ENCODE peak calls at places on chromosomes 13 and 19, in eight cellular contexts. One of them, this sample, is unnamed.

GRCh38 chr13:72890546-72890945 is 108.6 kb downstream of the PIBF1 start:
- DNase-seq in suprapubic skin: no peak
- DNase-seq in K562: no peak
- DNase-seq in HepG2: no peak
- DNase-seq in transverse colon: no peak
- DNase-seq in stomach: no peak
- DNase-seq in SK-N-SH: no peak
- DNase-seq in H1: no peak
- DNase-seq in this sample: no peak

GRCh38 chr13:71587778-71588177 is 279.2 kb downstream of the DACH1 start:
- DNase-seq in suprapubic skin: no peak
- DNase-seq in K562: no peak
- DNase-seq in HepG2: no peak
- DNase-seq in transverse colon: no peak
- DNase-seq in stomach: no peak
- DNase-seq in SK-N-SH: no peak
- DNase-seq in H1: no peak
- DNase-seq in this sample: no peak

GRCh38 chr13:110109910-110110309 is 197.0 kb downstream of the COL4A1 start:
- DNase-seq in suprapubic skin: peak; percentile 86
- DNase-seq in K562: no peak
- DNase-seq in HepG2: no peak
- DNase-seq in transverse colon: peak; percentile 28
- DNase-seq in stomach: no peak
- DNase-seq in SK-N-SH: no peak
- DNase-seq in H1: no peak
- DNase-seq in this sample: peak; percentile 93

GRCh38 chr19:38888876-38889275 is 10.5 kb downstream of the SIRT2 start:
- DNase-seq in suprapubic skin: no peak
- DNase-seq in K562: no peak
- DNase-seq in HepG2: no peak
- DNase-seq in transverse colon: no peak
- DNase-seq in stomach: no peak
- DNase-seq in SK-N-SH: no peak
- DNase-seq in H1: no peak
- DNase-seq in this sample: no peak

GRCh38 chr19:44777715-44778347 is at the start of gene CBLC:
- DNase-seq in suprapubic skin: no peak
- DNase-seq in K562: peak; percentile 53
- DNase-seq in HepG2: peak; percentile 68
- DNase-seq in transverse colon: peak; percentile 92
- DNase-seq in stomach: peak; percentile 86
- DNase-seq in SK-N-SH: peak; percentile 49
- DNase-seq in H1: peak; percentile 84
- DNase-seq in this sample: no peak

GRCh38 chr13:59880468-59880867 is 283.3 kb downstream of the DIAPH3 start:
- DNase-seq in suprapubic skin: no peak
- DNase-seq in K562: no peak
- DNase-seq in HepG2: no peak
- DNase-seq in transverse colon: no peak
- DNase-seq in stomach: no peak
- DNase-seq in SK-N-SH: no peak
- DNase-seq in H1: no peak
- DNase-seq in this sample: no peak

GRCh38 chr19:2278504-2279158 is 3.3 kb downstream of the PEAK3 start:
- DNase-seq in suprapubic skin: no peak
- DNase-seq in K562: no peak
- DNase-seq in HepG2: no peak
- DNase-seq in transverse colon: peak; percentile 66
- DNase-seq in stomach: no peak
- DNase-seq in SK-N-SH: peak; percentile 28
- DNase-seq in H1: no peak
- DNase-seq in this sample: no peak

GRCh38 chr19:29851769-29852521 is 40.2 kb downstream of the CCNE1 start:
- DNase-seq in suprapubic skin: no peak
- DNase-seq in K562: no peak
- DNase-seq in HepG2: no peak
- DNase-seq in transverse colon: no peak
- DNase-seq in stomach: no peak
- DNase-seq in SK-N-SH: no peak
- DNase-seq in H1: no peak
- DNase-seq in this sample: peak; percentile 8

GRCh38 chr13:44484562-44485164 is 91.5 kb downstream of the TSC22D1 start:
- DNase-seq in suprapubic skin: no peak
- DNase-seq in K562: no peak
- DNase-seq in HepG2: no peak
- DNase-seq in transverse colon: no peak
- DNase-seq in stomach: no peak
- DNase-seq in SK-N-SH: no peak
- DNase-seq in H1: no peak
- DNase-seq in this sample: no peak
- TF ChIP-seq POLR2AphosphoS5 in suprapubic skin: no peak
- TF ChIP-seq POLR2AphosphoS5 in K562: no peak
- TF ChIP-seq POLR2AphosphoS5 in HepG2: no peak
- TF ChIP-seq POLR2AphosphoS5 in transverse colon: no peak
- TF ChIP-seq POLR2AphosphoS5 in stomach: no peak
- TF ChIP-seq POLR2AphosphoS5 in SK-N-SH: no peak
- TF ChIP-seq POLR2AphosphoS5 in H1: no peak
- TF ChIP-seq POLR2AphosphoS5 in this sample: no peak

DNA sequence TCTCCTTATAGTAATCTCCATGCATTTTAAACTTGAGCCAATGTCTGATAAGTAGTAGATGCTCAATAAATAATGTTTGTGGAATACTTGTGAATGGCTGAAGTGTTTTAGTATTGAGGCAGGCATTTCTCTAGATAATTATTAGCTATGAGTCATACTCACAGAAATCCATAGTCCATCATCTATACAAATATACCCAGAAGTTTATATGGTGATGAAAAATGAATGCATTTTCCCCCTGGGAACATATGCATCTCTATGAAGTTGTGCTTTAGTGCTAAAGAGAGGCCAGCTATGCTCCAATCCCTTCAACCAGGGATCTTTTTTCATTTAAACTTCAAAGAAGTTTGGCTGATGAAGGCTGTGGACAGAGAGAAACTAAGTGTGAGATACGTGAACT is 17.2 kb downstream of the MBNL2 start:
- DNase-seq in suprapubic skin: no peak
- DNase-seq in K562: no peak
- DNase-seq in HepG2: no peak
- DNase-seq in transverse colon: no peak
- DNase-seq in stomach: no peak
- DNase-seq in SK-N-SH: no peak
- DNase-seq in H1: no peak
- DNase-seq in this sample: no peak
- TF ChIP-seq EP300 in suprapubic skin: no peak
- TF ChIP-seq EP300 in K562: no peak
- TF ChIP-seq EP300 in HepG2: no peak
- TF ChIP-seq EP300 in transverse colon: no peak
- TF ChIP-seq EP300 in stomach: no peak
- TF ChIP-seq EP300 in SK-N-SH: no peak
- TF ChIP-seq EP300 in H1: no peak
- TF ChIP-seq EP300 in this sample: no peak

GRCh38 chr19:54017266-54017665 is 25.8 kb downstream of the CACNG6 start:
- DNase-seq in suprapubic skin: no peak
- DNase-seq in K562: no peak
- DNase-seq in HepG2: no peak
- DNase-seq in transverse colon: no peak
- DNase-seq in stomach: no peak
- DNase-seq in SK-N-SH: no peak
- DNase-seq in H1: no peak
- DNase-seq in this sample: no peak

GRCh38 chr19:54011507-54012211 is 20.2 kb downstream of the CACNG6 start:
- DNase-seq in suprapubic skin: no peak
- DNase-seq in K562: no peak
- DNase-seq in HepG2: no peak
- DNase-seq in transverse colon: no peak
- DNase-seq in stomach: no peak
- DNase-seq in SK-N-SH: no peak
- DNase-seq in H1: no peak
- DNase-seq in this sample: no peak

GRCh38 chr19:54013866-54014265 is 22.4 kb downstream of the CACNG6 start:
- DNase-seq in suprapubic skin: no peak
- DNase-seq in K562: no peak
- DNase-seq in HepG2: no peak
- DNase-seq in transverse colon: no peak
- DNase-seq in stomach: no peak
- DNase-seq in SK-N-SH: no peak
- DNase-seq in H1: no peak
- DNase-seq in this sample: no peak

GRCh38 chr19:54010474-54010873 is 19.0 kb downstream of the CACNG6 start:
- DNase-seq in suprapubic skin: no peak
- DNase-seq in K562: no peak
- DNase-seq in HepG2: no peak
- DNase-seq in transverse colon: no peak
- DNase-seq in stomach: no peak
- DNase-seq in SK-N-SH: no peak
- DNase-seq in H1: no peak
- DNase-seq in this sample: no peak

GRCh38 chr19:54014920-54015560 is 23.6 kb downstream of the CACNG6 start:
- DNase-seq in suprapubic skin: no peak
- DNase-seq in K562: no peak
- DNase-seq in HepG2: no peak
- DNase-seq in transverse colon: no peak
- DNase-seq in stomach: no peak
- DNase-seq in SK-N-SH: no peak
- DNase-seq in H1: no peak
- DNase-seq in this sample: no peak
- H3K27ac ChIP-seq in suprapubic skin: no peak overlapping the region
- H3K27ac ChIP-seq in K562: no peak overlapping the region
- H3K27ac ChIP-seq in HepG2: no peak overlapping the region
- H3K27ac ChIP-seq in transverse colon: no peak overlapping the region
- H3K27ac ChIP-seq in stomach: no peak overlapping the region
- H3K27ac ChIP-seq in SK-N-SH: no peak overlapping the region
- H3K27ac ChIP-seq in H1: no peak overlapping the region
- H3K27ac ChIP-seq in this sample: no peak overlapping the region

DNA sequence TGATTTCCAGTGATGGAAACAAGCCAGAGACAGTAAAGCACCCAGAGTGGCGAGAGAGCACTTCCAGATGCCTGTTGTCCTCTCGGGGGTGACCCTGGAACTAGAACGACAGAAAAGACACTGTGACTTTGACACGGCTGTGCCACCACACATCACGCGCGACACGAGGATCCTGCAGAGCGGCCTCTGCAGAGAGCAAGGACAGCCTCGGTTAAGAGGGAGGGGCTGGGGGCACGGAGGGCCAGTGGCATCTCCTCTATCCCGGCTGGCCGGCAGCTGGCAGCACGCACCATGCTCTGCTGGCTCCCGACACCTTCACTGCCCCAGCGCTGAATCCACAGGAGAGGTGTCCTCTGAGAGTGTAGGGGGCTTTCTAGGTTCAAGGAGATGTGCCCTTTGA is 42.3 kb downstream of the SUGP2 start:
- DNase-seq in suprapubic skin: no peak
- DNase-seq in K562: no peak
- DNase-seq in HepG2: no peak
- DNase-seq in transverse colon: no peak
- DNase-seq in stomach: no peak
- DNase-seq in SK-N-SH: no peak
- DNase-seq in H1: no peak
- DNase-seq in this sample: no peak
- TF ChIP-seq POLR2AphosphoS5 in suprapubic skin: no peak
- TF ChIP-seq POLR2AphosphoS5 in K562: peak; percentile 36
- TF ChIP-seq POLR2AphosphoS5 in HepG2: no peak
- TF ChIP-seq POLR2AphosphoS5 in transverse colon: no peak
- TF ChIP-seq POLR2AphosphoS5 in stomach: no peak
- TF ChIP-seq POLR2AphosphoS5 in SK-N-SH: no peak
- TF ChIP-seq POLR2AphosphoS5 in H1: peak; percentile 12
- TF ChIP-seq POLR2AphosphoS5 in this sample: no peak

GRCh38 chr19:42317535-42317934 is 4.4 kb downstream of the TMEM145 start:
- DNase-seq in suprapubic skin: no peak
- DNase-seq in K562: no peak
- DNase-seq in HepG2: no peak
- DNase-seq in transverse colon: no peak
- DNase-seq in stomach: no peak
- DNase-seq in SK-N-SH: no peak
- DNase-seq in H1: no peak
- DNase-seq in this sample: no peak
- TF ChIP-seq EP300 in suprapubic skin: no peak
- TF ChIP-seq EP300 in K562: no peak
- TF ChIP-seq EP300 in HepG2: no peak
- TF ChIP-seq EP300 in transverse colon: no peak
- TF ChIP-seq EP300 in stomach: no peak
- TF ChIP-seq EP300 in SK-N-SH: no peak
- TF ChIP-seq EP300 in H1: no peak
- TF ChIP-seq EP300 in this sample: no peak

DNA sequence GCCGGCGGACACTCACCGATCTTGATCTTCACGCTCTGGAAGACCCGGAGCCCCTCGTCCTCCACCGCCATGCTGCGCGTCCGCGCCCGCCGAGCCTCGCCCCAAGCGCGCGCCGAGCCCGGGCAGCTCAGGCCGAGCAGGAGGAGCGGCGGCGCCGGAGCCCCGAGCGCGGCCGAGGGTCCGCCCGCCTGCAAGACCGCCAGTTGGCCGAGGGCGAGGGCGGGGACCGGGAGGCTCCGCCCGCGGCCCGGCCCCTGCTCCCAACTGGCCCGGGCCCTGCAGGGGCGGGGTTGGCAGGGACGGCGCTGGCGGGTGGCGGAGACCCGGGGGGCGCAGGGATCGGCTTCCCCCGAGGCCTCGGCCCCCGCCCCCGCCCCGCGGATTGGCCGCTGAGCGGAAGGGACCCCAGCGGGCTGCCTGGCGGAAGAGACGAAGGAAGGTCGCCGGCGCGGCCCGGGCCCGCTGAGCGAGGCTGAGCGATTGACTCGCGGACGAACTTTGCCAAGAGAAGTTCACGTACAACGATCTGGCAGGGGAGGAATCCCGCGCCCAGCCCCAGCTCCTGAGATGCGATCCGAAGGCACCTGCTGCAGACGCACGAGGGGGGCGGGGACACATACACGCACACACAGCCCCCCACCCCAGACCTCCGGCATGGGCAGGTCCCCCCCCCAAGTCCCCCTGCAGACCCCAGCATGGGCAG is at the start of gene RASA3:
- DNase-seq in suprapubic skin: no peak
- DNase-seq in K562: peak; percentile 90
- DNase-seq in HepG2: no peak
- DNase-seq in transverse colon: peak; percentile 84
- DNase-seq in stomach: peak; percentile 82
- DNase-seq in SK-N-SH: peak; percentile 99
- DNase-seq in H1: peak; percentile 58
- DNase-seq in this sample: peak; percentile 88
- H3K27ac ChIP-seq in suprapubic skin: peak within 1 kb of the TSS; percentile 83
- H3K27ac ChIP-seq in K562: peak within 1 kb of the TSS; percentile 80
- H3K27ac ChIP-seq in HepG2: no peak within 1 kb of the TSS
- H3K27ac ChIP-seq in transverse colon: peak within 1 kb of the TSS; percentile 85
- H3K27ac ChIP-seq in stomach: peak within 1 kb of the TSS; percentile 89
- H3K27ac ChIP-seq in SK-N-SH: peak within 1 kb of the TSS; percentile 95
- H3K27ac ChIP-seq in H1: no peak within 1 kb of the TSS
- H3K27ac ChIP-seq in this sample: peak within 1 kb of the TSS; percentile 86

GRCh38 chr19:54366811-54367210 is 2.1 kb upstream of the LAIR1 start:
- DNase-seq in suprapubic skin: no peak
- DNase-seq in K562: no peak
- DNase-seq in HepG2: no peak
- DNase-seq in transverse colon: no peak
- DNase-seq in stomach: no peak
- DNase-seq in SK-N-SH: no peak
- DNase-seq in H1: no peak
- DNase-seq in this sample: no peak
- TF ChIP-seq POLR2AphosphoS5 in suprapubic skin: no peak
- TF ChIP-seq POLR2AphosphoS5 in K562: no peak
- TF ChIP-seq POLR2AphosphoS5 in HepG2: no peak
- TF ChIP-seq POLR2AphosphoS5 in transverse colon: no peak
- TF ChIP-seq POLR2AphosphoS5 in stomach: no peak
- TF ChIP-seq POLR2AphosphoS5 in SK-N-SH: no peak
- TF ChIP-seq POLR2AphosphoS5 in H1: no peak
- TF ChIP-seq POLR2AphosphoS5 in this sample: no peak

GRCh38 chr13:35909837-35910236 is 221.3 kb downstream of the DCLK1 start:
- DNase-seq in suprapubic skin: no peak
- DNase-seq in K562: no peak
- DNase-seq in HepG2: no peak
- DNase-seq in transverse colon: no peak
- DNase-seq in stomach: no peak
- DNase-seq in SK-N-SH: no peak
- DNase-seq in H1: no peak
- DNase-seq in this sample: no peak
- TF ChIP-seq EP300 in suprapubic skin: no peak
- TF ChIP-seq EP300 in K562: no peak
- TF ChIP-seq EP300 in HepG2: no peak
- TF ChIP-seq EP300 in transverse colon: no peak
- TF ChIP-seq EP300 in stomach: no peak
- TF ChIP-seq EP300 in SK-N-SH: no peak
- TF ChIP-seq EP300 in H1: no peak
- TF ChIP-seq EP300 in this sample: no peak

This sample was measured in sigmoid colon.